ENCODE peak calls at places on chromosomes 12 and 14, in eight cellular contexts. One of them, this sample, is unnamed.

GRCh38 chr12:19792028-19792427 is 352.7 kb downstream of the AEBP2 start:
- DNase-seq in body of pancreas: no peak
- DNase-seq in BJ: no peak
- DNase-seq in AG10803: no peak
- DNase-seq in cardiac fibroblast: no peak
- DNase-seq in GM12864: no peak
- DNase-seq in lower leg skin: no peak
- DNase-seq in HL-60: no peak
- DNase-seq in this sample: no peak

GRCh38 chr14:44961151-44961729 is 507 bp downstream of the KLHL28 start:
- DNase-seq in body of pancreas: peak
- DNase-seq in BJ: no peak
- DNase-seq in AG10803: peak
- DNase-seq in cardiac fibroblast: peak
- DNase-seq in GM12864: no peak
- DNase-seq in lower leg skin: peak
- DNase-seq in HL-60: peak
- DNase-seq in this sample: peak

GRCh38 chr12:92400006-92400405 is 254.4 kb upstream of the BTG1 start:
- DNase-seq in body of pancreas: no peak
- DNase-seq in BJ: no peak
- DNase-seq in AG10803: no peak
- DNase-seq in cardiac fibroblast: no peak
- DNase-seq in GM12864: peak
- DNase-seq in lower leg skin: no peak
- DNase-seq in HL-60: no peak
- DNase-seq in this sample: no peak

GRCh38 chr12:128771681-128772080 is 52.1 kb downstream of the SLC15A4 start:
- DNase-seq in body of pancreas: no peak
- DNase-seq in BJ: no peak
- DNase-seq in AG10803: peak
- DNase-seq in cardiac fibroblast: peak
- DNase-seq in GM12864: no peak
- DNase-seq in lower leg skin: no peak
- DNase-seq in HL-60: no peak
- DNase-seq in this sample: peak

GRCh38 chr14:55745906-55746305 is 165.9 kb downstream of the KTN1 start:
- DNase-seq in body of pancreas: no peak
- DNase-seq in BJ: no peak
- DNase-seq in AG10803: no peak
- DNase-seq in cardiac fibroblast: no peak
- DNase-seq in GM12864: no peak
- DNase-seq in lower leg skin: no peak
- DNase-seq in HL-60: no peak
- DNase-seq in this sample: no peak

GRCh38 chr12:130330685-130331084 is 7.0 kb upstream of the PIWIL1 start:
- DNase-seq in body of pancreas: no peak
- DNase-seq in BJ: no peak
- DNase-seq in AG10803: no peak
- DNase-seq in cardiac fibroblast: no peak
- DNase-seq in GM12864: no peak
- DNase-seq in lower leg skin: no peak
- DNase-seq in HL-60: no peak
- DNase-seq in this sample: no peak

GRCh38 chr14:106556665-106557289 is 1030.4 kb downstream of the TMEM121 start:
- DNase-seq in body of pancreas: peak
- DNase-seq in BJ: no peak
- DNase-seq in AG10803: no peak
- DNase-seq in cardiac fibroblast: peak
- DNase-seq in GM12864: no peak
- DNase-seq in lower leg skin: peak
- DNase-seq in HL-60: peak
- DNase-seq in this sample: no peak

GRCh38 chr12:131620520-131620919 is 90.4 kb upstream of the SFSWAP start:
- DNase-seq in body of pancreas: no peak
- DNase-seq in BJ: no peak
- DNase-seq in AG10803: no peak
- DNase-seq in cardiac fibroblast: no peak
- DNase-seq in GM12864: no peak
- DNase-seq in lower leg skin: no peak
- DNase-seq in HL-60: no peak
- DNase-seq in this sample: no peak

GRCh38 chr14:73755434-73756014 is 41.3 kb upstream of the PNMA1 start:
- DNase-seq in body of pancreas: no peak
- DNase-seq in BJ: no peak
- DNase-seq in AG10803: no peak
- DNase-seq in cardiac fibroblast: peak
- DNase-seq in GM12864: no peak
- DNase-seq in lower leg skin: peak
- DNase-seq in HL-60: no peak
- DNase-seq in this sample: peak

GRCh38 chr12:124771462-124772361 is 92.0 kb downstream of the SCARB1 start:
- DNase-seq in body of pancreas: peak
- DNase-seq in BJ: no peak
- DNase-seq in AG10803: peak
- DNase-seq in cardiac fibroblast: peak
- DNase-seq in GM12864: peak
- DNase-seq in lower leg skin: peak
- DNase-seq in HL-60: peak
- DNase-seq in this sample: peak

GRCh38 chr14:31449971-31450610 is 7.2 kb downstream of the DTD2 start:
- DNase-seq in body of pancreas: no peak
- DNase-seq in BJ: peak
- DNase-seq in AG10803: peak
- DNase-seq in cardiac fibroblast: peak
- DNase-seq in GM12864: no peak
- DNase-seq in lower leg skin: no peak
- DNase-seq in HL-60: peak
- DNase-seq in this sample: peak

GRCh38 chr14:95477411-95478089 is 38.9 kb downstream of the SYNE3 start:
- DNase-seq in body of pancreas: no peak
- DNase-seq in BJ: no peak
- DNase-seq in AG10803: no peak
- DNase-seq in cardiac fibroblast: no peak
- DNase-seq in GM12864: no peak
- DNase-seq in lower leg skin: no peak
- DNase-seq in HL-60: no peak
- DNase-seq in this sample: no peak

GRCh38 chr12:99235381-99235780 is 412.2 kb upstream of the GARIN6 start:
- DNase-seq in body of pancreas: no peak
- DNase-seq in BJ: no peak
- DNase-seq in AG10803: no peak
- DNase-seq in cardiac fibroblast: no peak
- DNase-seq in GM12864: no peak
- DNase-seq in lower leg skin: no peak
- DNase-seq in HL-60: no peak
- DNase-seq in this sample: peak

GRCh38 chr14:36383674-36384421 is 63.4 kb upstream of the MBIP start:
- DNase-seq in body of pancreas: no peak
- DNase-seq in BJ: no peak
- DNase-seq in AG10803: peak
- DNase-seq in cardiac fibroblast: no peak
- DNase-seq in GM12864: no peak
- DNase-seq in lower leg skin: peak
- DNase-seq in HL-60: no peak
- DNase-seq in this sample: peak

GRCh38 chr12:113273053-113273725 is 51.9 kb downstream of the TPCN1 start:
- DNase-seq in body of pancreas: no peak
- DNase-seq in BJ: no peak
- DNase-seq in AG10803: peak
- DNase-seq in cardiac fibroblast: peak
- DNase-seq in GM12864: no peak
- DNase-seq in lower leg skin: no peak
- DNase-seq in HL-60: no peak
- DNase-seq in this sample: no peak

GRCh38 chr12:131751335-131751734 is 40.4 kb downstream of the SFSWAP start:
- DNase-seq in body of pancreas: no peak
- DNase-seq in BJ: no peak
- DNase-seq in AG10803: no peak
- DNase-seq in cardiac fibroblast: no peak
- DNase-seq in GM12864: no peak
- DNase-seq in lower leg skin: no peak
- DNase-seq in HL-60: no peak
- DNase-seq in this sample: no peak

GRCh38 chr12:13982010-13982409 is 608 bp upstream of the GRIN2B start:
- DNase-seq in body of pancreas: no peak
- DNase-seq in BJ: no peak
- DNase-seq in AG10803: no peak
- DNase-seq in cardiac fibroblast: no peak
- DNase-seq in GM12864: no peak
- DNase-seq in lower leg skin: no peak
- DNase-seq in HL-60: no peak
- DNase-seq in this sample: no peak
- TF ChIP-seq CTCF in body of pancreas: no peak
- TF ChIP-seq CTCF in BJ: peak
- TF ChIP-seq CTCF in AG10803: no peak
- TF ChIP-seq CTCF in cardiac fibroblast: no peak
- TF ChIP-seq CTCF in GM12864: peak
- TF ChIP-seq CTCF in lower leg skin: no peak
- TF ChIP-seq CTCF in HL-60: no peak
- TF ChIP-seq CTCF in this sample: no peak

GRCh38 chr12:18304609-18305008 is 43.3 kb downstream of the PIK3C2G start:
- DNase-seq in body of pancreas: no peak
- DNase-seq in BJ: no peak
- DNase-seq in AG10803: no peak
- DNase-seq in cardiac fibroblast: no peak
- DNase-seq in GM12864: no peak
- DNase-seq in lower leg skin: no peak
- DNase-seq in HL-60: no peak
- DNase-seq in this sample: no peak

GRCh38 chr12:18302809-18303430 is 41.6 kb downstream of the PIK3C2G start:
- DNase-seq in body of pancreas: no peak
- DNase-seq in BJ: no peak
- DNase-seq in AG10803: no peak
- DNase-seq in cardiac fibroblast: no peak
- DNase-seq in GM12864: no peak
- DNase-seq in lower leg skin: no peak
- DNase-seq in HL-60: no peak
- DNase-seq in this sample: no peak

DNA sequence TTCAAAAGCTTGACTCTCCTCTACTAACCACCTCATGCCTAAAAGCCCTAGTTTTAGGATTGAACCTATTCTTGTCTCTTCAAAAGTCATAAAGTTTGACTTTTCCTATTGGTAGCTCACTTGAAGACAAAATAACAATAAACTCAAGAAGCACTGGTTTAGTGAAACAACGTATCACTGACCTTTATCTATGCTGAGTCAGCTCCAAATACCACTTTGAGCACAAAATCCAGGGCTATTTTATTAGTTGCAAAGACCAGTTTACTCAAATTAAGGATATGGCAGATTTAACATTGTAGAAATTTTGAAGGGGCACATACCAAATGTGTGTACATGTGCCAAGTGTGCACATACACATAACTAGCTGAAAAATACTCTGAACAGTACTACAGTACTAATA is 45.0 kb downstream of the PIK3C2G start:
- DNase-seq in body of pancreas: no peak
- DNase-seq in BJ: no peak
- DNase-seq in AG10803: no peak
- DNase-seq in cardiac fibroblast: no peak
- DNase-seq in GM12864: no peak
- DNase-seq in lower leg skin: no peak
- DNase-seq in HL-60: no peak
- DNase-seq in this sample: no peak
- H3K4me3 ChIP-seq in body of pancreas: no peak
- H3K4me3 ChIP-seq in BJ: no peak
- H3K4me3 ChIP-seq in AG10803: no peak
- H3K4me3 ChIP-seq in cardiac fibroblast: no peak
- H3K4me3 ChIP-seq in GM12864: no peak
- H3K4me3 ChIP-seq in lower leg skin: no peak
- H3K4me3 ChIP-seq in HL-60: no peak
- H3K4me3 ChIP-seq in this sample: no peak

GRCh38 chr14:97298331-97298730 is 501.1 kb downstream of the VRK1 start:
- DNase-seq in body of pancreas: no peak
- DNase-seq in BJ: no peak
- DNase-seq in AG10803: no peak
- DNase-seq in cardiac fibroblast: no peak
- DNase-seq in GM12864: no peak
- DNase-seq in lower leg skin: no peak
- DNase-seq in HL-60: no peak
- DNase-seq in this sample: no peak
- TF ChIP-seq CTCF in body of pancreas: no peak
- TF ChIP-seq CTCF in BJ: no peak
- TF ChIP-seq CTCF in AG10803: no peak
- TF ChIP-seq CTCF in cardiac fibroblast: no peak
- TF ChIP-seq CTCF in GM12864: peak
- TF ChIP-seq CTCF in lower leg skin: no peak
- TF ChIP-seq CTCF in HL-60: no peak
- TF ChIP-seq CTCF in this sample: no peak

DNA sequence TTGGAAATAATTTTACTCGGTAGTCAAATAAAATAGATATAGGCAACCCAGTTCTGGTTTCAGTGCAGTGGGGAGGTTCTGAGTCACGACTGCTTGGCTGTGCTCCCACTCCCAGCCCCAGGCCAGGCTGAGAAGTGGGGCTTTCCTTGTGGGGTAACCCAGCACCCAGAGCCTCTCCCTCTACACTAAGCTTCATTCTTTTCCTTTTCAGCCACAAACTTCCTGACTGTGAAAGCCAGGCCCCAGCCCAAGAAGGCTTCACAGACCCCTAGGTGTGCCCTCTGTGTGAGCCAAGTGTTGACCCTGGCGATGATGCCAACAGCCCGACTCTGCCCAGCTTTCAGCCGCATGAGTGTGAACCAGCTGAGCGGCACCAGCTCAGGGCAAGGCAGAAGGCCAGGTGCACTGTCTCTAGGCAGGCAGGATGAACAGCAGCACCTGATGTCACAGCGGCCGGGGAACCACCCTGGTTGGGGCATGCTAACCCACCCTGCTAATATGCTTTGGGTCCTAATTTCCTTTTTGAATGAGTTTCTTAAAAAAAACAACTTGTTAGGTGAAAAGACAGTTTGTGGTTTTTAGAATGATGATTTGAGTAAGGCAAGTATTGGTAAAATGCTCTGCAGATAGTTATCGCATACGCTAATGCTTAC is 42.2 kb upstream of the ATP23 start:
- DNase-seq in body of pancreas: peak
- DNase-seq in BJ: no peak
- DNase-seq in AG10803: peak
- DNase-seq in cardiac fibroblast: peak
- DNase-seq in GM12864: peak
- DNase-seq in lower leg skin: no peak
- DNase-seq in HL-60: no peak
- DNase-seq in this sample: peak
- H3K4me3 ChIP-seq in body of pancreas: no peak
- H3K4me3 ChIP-seq in BJ: no peak
- H3K4me3 ChIP-seq in AG10803: no peak
- H3K4me3 ChIP-seq in cardiac fibroblast: no peak
- H3K4me3 ChIP-seq in GM12864: no peak
- H3K4me3 ChIP-seq in lower leg skin: no peak
- H3K4me3 ChIP-seq in HL-60: no peak
- H3K4me3 ChIP-seq in this sample: no peak

DNA sequence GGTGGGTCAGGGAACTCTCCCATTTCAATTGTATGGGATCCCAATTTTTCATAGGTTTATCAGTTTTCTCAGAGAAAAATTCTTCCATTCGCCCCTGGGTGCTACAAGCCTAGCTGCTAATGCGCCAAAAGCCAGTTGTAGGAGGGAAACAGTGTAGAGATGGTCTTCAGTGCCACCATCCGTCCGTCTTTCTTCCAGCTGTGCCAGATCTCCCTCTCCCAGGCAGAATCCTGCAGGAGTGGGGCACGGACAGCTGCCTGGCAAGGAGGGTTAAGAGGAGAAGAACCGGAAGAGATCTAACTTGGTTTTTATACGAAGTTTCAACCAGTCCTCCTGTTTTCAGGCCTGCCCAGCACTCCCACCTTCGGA is 38.9 kb upstream of the FUT8 start:
- DNase-seq in body of pancreas: peak
- DNase-seq in BJ: no peak
- DNase-seq in AG10803: peak
- DNase-seq in cardiac fibroblast: no peak
- DNase-seq in GM12864: no peak
- DNase-seq in lower leg skin: no peak
- DNase-seq in HL-60: no peak
- DNase-seq in this sample: peak
- TF ChIP-seq CTCF in body of pancreas: peak
- TF ChIP-seq CTCF in BJ: no peak
- TF ChIP-seq CTCF in AG10803: peak
- TF ChIP-seq CTCF in cardiac fibroblast: no peak
- TF ChIP-seq CTCF in GM12864: no peak
- TF ChIP-seq CTCF in lower leg skin: no peak
- TF ChIP-seq CTCF in HL-60: no peak
- TF ChIP-seq CTCF in this sample: no peak

This sample was measured in epithelial cell of esophagus.